ENCODE peak calls at places on chromosomes 12 and 14, in five cellular contexts. H, R, S, Y and B are unnamed samples.

GRCh38 chr14:104801284-104802119 is 601 bp downstream of the ZBTB42 start:
- DNase-seq in H (no peak), R (peak; percentile 8), S (no peak), Y (no peak), B (no peak)

GRCh38 chr14:68919129-68919927 is 59.8 kb downstream of the ACTN1 start:
- DNase-seq in H (no peak), R (no peak), S (no peak), Y (no peak), B (no peak)

GRCh38 chr12:64187794-64188193 is 34.3 kb downstream of the KICS2 start:
- DNase-seq in H (no peak), R (no peak), S (no peak), Y (no peak), B (no peak)

GRCh38 chr14:95460647-95461478 is 55.6 kb downstream of the SYNE3 start:
- DNase-seq in H (peak; percentile 55), R (peak; percentile 45), S (peak; percentile 51), Y (no peak), B (no peak)

GRCh38 chr14:33564774-33565630 is 385.9 kb downstream of the EGLN3 start:
- DNase-seq in H (no peak), R (peak; percentile 82), S (no peak), Y (no peak), B (peak; percentile 46)

GRCh38 chr14:67426983-67427601 is 15.1 kb upstream of the PLEK2 start:
- DNase-seq in H (peak; percentile 85), R (peak; percentile 87), S (peak; percentile 54), Y (peak; percentile 85), B (peak; percentile 81)

GRCh38 chr12:107393043-107393725 is 292.4 kb upstream of the PWP1 start:
- DNase-seq in H (no peak), R (no peak), S (no peak), Y (no peak), B (no peak)

GRCh38 chr12:123101467-123102004 is 49.4 kb downstream of the PITPNM2 start:
- DNase-seq in H (no peak), R (no peak), S (no peak), Y (no peak), B (no peak)

GRCh38 chr12:78671295-78671694 is 193.3 kb upstream of the SYT1 start:
- DNase-seq in H (no peak), R (peak; percentile 60), S (no peak), Y (no peak), B (peak; percentile 47)

GRCh38 chr12:43113153-43113552 is 438.9 kb downstream of the ADAMTS20 start:
- DNase-seq in H (no peak), R (no peak), S (no peak), Y (no peak), B (no peak)

GRCh38 chr12:123058471-123058870 is 78.0 kb downstream of the ARL6IP4 start:
- DNase-seq in H (no peak), R (no peak), S (no peak), Y (no peak), B (no peak)

GRCh38 chr12:22256076-22256475 is 78.4 kb downstream of the ST8SIA1 start:
- DNase-seq in H (no peak), R (no peak), S (no peak), Y (no peak), B (no peak)

GRCh38 chr12:5417500-5417899 is 14.4 kb upstream of the NTF3 start:
- DNase-seq in H (no peak), R (no peak), S (no peak), Y (no peak), B (no peak)

GRCh38 chr12:45369065-45369464 is 153.2 kb downstream of the ANO6 start:
- DNase-seq in H (no peak), R (peak; percentile 56), S (no peak), Y (no peak), B (no peak)

GRCh38 chr12:59626382-59626781 is 30.6 kb downstream of the SLC16A7 start:
- DNase-seq in H (no peak), R (peak; percentile 94), S (no peak), Y (no peak), B (no peak)

GRCh38 chr12:121507245-121507644 is 73.6 kb downstream of the KDM2B start:
- DNase-seq in H (no peak), R (no peak), S (no peak), Y (no peak), B (no peak)

GRCh38 chr12:31897791-31898503 is 61.3 kb upstream of the RESF1 start:
- DNase-seq in H (peak; percentile 29), R (no peak), S (peak; percentile 16), Y (no peak), B (peak; percentile 10)

GRCh38 chr14:96916751-96917150 is 119.6 kb downstream of the VRK1 start:
- DNase-seq in H (no peak), R (no peak), S (no peak), Y (no peak), B (no peak)

GRCh38 chr14:54642950-54643695 is 76.2 kb downstream of the SAMD4A start:
- DNase-seq in H (peak; percentile 22), R (peak; percentile 46), S (no peak), Y (no peak), B (no peak)

GRCh38 chr14:54651649-54652048 is 84.7 kb downstream of the SAMD4A start:
- DNase-seq in H (no peak), R (peak; percentile 55), S (no peak), Y (no peak), B (no peak)

GRCh38 chr12:66662179-66662578 is 16.7 kb downstream of the GRIP1 start:
- DNase-seq in H (no peak), R (peak; percentile 90), S (no peak), Y (no peak), B (no peak)

GRCh38 chr12:106058256-106059182 is 80.2 kb downstream of the NUAK1 start:
- DNase-seq in H (no peak), R (no peak), S (no peak), Y (no peak), B (no peak)

GRCh38 chr14:37721976-37722659 is 126.7 kb downstream of the TTC6 start:
- DNase-seq in H (no peak), R (no peak), S (no peak), Y (no peak), B (no peak)

GRCh38 chr14:47039336-47039735 is 387.8 kb upstream of the RPL10L start:
- DNase-seq in H (no peak), R (no peak), S (no peak), Y (no peak), B (no peak)

GRCh38 chr14:105475916-105476845 is 1.6 kb downstream of the CRIP2 start:
- DNase-seq in H (peak; percentile 34), R (peak; percentile 48), S (no peak), Y (peak; percentile 80), B (no peak)

GRCh38 chr14:76775695-76776305 is 14.5 kb downstream of the VASH1 start:
- DNase-seq in H (no peak), R (no peak), S (no peak), Y (no peak), B (no peak)

GRCh38 chr14:104223810-104224515 is 85.6 kb downstream of the KIF26A start:
- DNase-seq in H (no peak), R (no peak), S (no peak), Y (peak; percentile 15), B (no peak)

DNA sequence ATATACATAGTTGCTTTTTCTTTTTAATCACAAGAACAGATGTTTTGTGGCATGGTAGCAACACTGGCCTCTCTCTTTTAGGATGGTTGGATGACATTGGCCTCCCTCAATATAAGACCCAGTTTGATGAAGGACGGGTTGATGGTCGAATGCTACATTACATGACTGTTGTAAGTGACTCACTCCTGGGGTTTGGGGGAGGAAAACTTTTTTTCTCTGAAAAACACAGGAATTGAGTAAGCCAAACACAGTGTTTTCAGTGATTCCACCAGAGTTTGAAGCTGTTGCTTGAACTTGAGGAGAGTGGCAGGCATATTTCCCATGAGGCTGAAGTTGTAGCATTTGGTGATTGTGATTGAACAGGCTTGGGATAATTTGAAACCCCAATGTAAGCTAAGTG is 13.7 kb upstream of the REP15 start:
- DNase-seq in H (no peak), R (no peak), S (no peak), Y (no peak), B (no peak)
- H3K36me3 ChIP-seq in H (no peaks in the 10 kb centered on the region), R (peaks cover 32% of the 10 kb centered on the region), S (no peaks in the 10 kb centered on the region), Y (peaks cover 96% of the 10 kb centered on the region), B (peaks cover 2% of the 10 kb centered on the region)

GRCh38 chr14:21026988-21027315 is 2.1 kb upstream of the NDRG2 start:
- DNase-seq in H (no peak), R (no peak), S (peak; percentile 75), Y (peak; percentile 76), B (no peak)
- H3K4me3 ChIP-seq in H (no peak overlapping the region), R (no peak overlapping the region), S (no peak overlapping the region), Y (peak overlapping the region; percentile 39), B (no peak overlapping the region)

GRCh38 chr12:24919346-24920001 is 29.4 kb downstream of the BCAT1 start:
- DNase-seq in H (no peak), R (no peak), S (no peak), Y (no peak), B (no peak)

GRCh38 chr12:24920141-24920540 is 28.8 kb downstream of the BCAT1 start:
- DNase-seq in H (no peak), R (no peak), S (no peak), Y (no peak), B (no peak)

GRCh38 chr12:24918596-24918995 is 30.3 kb downstream of the BCAT1 start:
- DNase-seq in H (no peak), R (no peak), S (no peak), Y (no peak), B (no peak)

GRCh38 chr12:24922109-24922508 is 26.8 kb downstream of the BCAT1 start:
- DNase-seq in H (no peak), R (no peak), S (no peak), Y (no peak), B (no peak)

DNA sequence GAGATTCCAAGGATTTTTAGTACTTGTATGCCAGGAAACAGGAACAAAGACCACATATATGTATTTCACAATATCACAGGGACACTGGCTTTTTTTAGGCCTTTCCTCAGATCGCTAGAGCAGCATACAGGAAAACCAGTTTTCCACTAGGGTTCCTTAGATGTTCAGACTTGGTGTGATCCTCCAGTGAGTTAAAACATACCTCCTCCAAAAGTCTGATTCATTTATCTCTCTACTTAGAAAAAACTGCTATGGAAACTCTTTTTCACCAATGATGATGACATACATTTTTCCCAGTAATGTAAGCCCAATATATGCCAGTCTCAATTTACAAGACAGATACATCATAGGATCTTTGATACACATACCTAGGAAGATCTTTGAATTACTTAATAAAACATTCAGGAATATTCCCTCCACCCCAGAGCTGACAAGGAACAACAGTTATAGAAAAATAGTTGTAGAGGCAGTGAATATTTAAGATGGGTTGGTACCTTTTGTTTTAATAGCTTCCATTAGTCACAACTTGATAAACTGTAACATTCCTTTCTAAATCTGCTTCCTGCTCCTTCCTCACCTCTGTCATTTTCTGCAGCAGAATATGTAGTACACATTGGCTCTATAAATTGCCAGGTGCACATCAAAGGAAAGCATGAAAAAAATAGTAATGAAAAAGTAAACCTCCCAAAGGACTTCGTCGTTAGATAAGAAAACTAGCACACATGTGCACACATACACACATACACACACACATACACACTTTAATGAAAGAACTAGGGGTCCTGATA is 27.5 kb downstream of the BCAT1 start:
- DNase-seq in H (no peak), R (no peak), S (no peak), Y (no peak), B (no peak)
- H3K36me3 ChIP-seq in H (peaks cover 7% of the 10 kb centered on the region), R (no peaks in the 10 kb centered on the region), S (no peaks in the 10 kb centered on the region), Y (no peaks in the 10 kb centered on the region), B (no peaks in the 10 kb centered on the region)

DNA sequence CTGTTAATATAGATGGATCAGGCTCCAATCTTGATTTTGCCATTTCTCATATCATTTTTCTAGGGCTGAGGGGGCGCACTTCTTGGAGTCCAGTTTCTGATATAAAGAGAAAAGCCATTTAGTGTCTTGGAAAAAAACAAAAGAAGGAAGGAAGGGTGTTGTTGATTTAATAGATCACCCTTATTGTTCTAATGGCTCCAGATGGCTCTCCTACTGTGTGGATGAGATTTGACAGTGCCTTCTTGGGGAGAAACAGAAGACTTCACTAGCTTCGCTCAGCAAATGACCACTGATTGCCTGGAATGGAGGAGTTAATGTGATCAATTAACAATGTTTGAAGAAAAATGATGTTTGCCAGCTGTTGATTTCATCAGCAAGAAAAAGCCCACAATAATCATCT is 216.1 kb downstream of the APAF1 start:
- DNase-seq in H (no peak), R (no peak), S (no peak), Y (no peak), B (no peak)
- H3K4me3 ChIP-seq in H (no peak overlapping the region), R (no peak overlapping the region), S (no peak overlapping the region), Y (no peak overlapping the region), B (no peak overlapping the region)